ENCODE peak calls at places on chromosomes 11 and 22, in seven cellular contexts. Z is mesenchymal stem cell; I is left cardiac atrium; H is stimulated activated CD4-positive, alpha-beta T cell treated with anti-CD3 and anti-CD28 coated beads, Interleukin-2, amount 100 ng/mL, for 48 hours; C is activated CD4-positive, alpha-beta T cell treated with anti-CD3 and anti-CD28 coated beads, Interleukin-2, amount 50 U/mL, for 1 hour; L is effector CD8-positive, alpha-beta T cell; M is T follicular helper cell. G is an unnamed sample.

GRCh38 chr22:43433451-43433850 is 21.6 kb downstream of the MPPED1 start:
- DNase-seq in Z (no peak), I (no peak), H (no peak), C (no peak), L (no peak), M (no peak), G (no peak)

GRCh38 chr22:21726650-21727049 is 8.9 kb downstream of the YPEL1 start:
- DNase-seq in Z (peak; percentile 30), I (no peak), H (no peak), C (no peak), L (no peak), M (no peak), G (no peak)

GRCh38 chr11:77207019-77207485 is 79.0 kb downstream of the MYO7A start:
- DNase-seq in Z (no peak), I (no peak), H (no peak), C (no peak), L (no peak), M (no peak), G (no peak)

GRCh38 chr22:39360674-39361413 is 11.1 kb downstream of the SYNGR1 start:
- DNase-seq in Z (no peak), I (no peak), H (no peak), C (no peak), L (no peak), M (no peak), G (peak; percentile 51)

GRCh38 chr11:4606231-4607015 is 1.6 kb downstream of the TRIM68 start:
- DNase-seq in Z (peak; percentile 1), I (no peak), H (no peak), C (no peak), L (no peak), M (no peak), G (peak; percentile 44)

GRCh38 chr11:100625041-100625440 is 62.0 kb upstream of the ARHGAP42 start:
- DNase-seq in Z (no peak), I (no peak), H (no peak), C (no peak), L (no peak), M (no peak), G (peak; percentile 52)

GRCh38 chr11:13357232-13357631 is 79.6 kb downstream of the BMAL1 start:
- DNase-seq in Z (no peak), I (no peak), H (no peak), C (no peak), L (no peak), M (no peak), G (no peak)

GRCh38 chr11:61954106-61955030 is 4.2 kb downstream of the BEST1 start:
- DNase-seq in Z (no peak), I (no peak), H (no peak), C (no peak), L (no peak), M (no peak), G (peak; percentile 52)

GRCh38 chr22:21991309-21991596 is 8.7 kb upstream of the TOP3B start:
- DNase-seq in Z (no peak), I (no peak), H (no peak), C (no peak), L (no peak), M (no peak), G (no peak)

GRCh38 chr11:72741429-72741833 is 10.8 kb downstream of the ARAP1 start:
- DNase-seq in Z (peak; percentile 86), I (peak; percentile 45), H (no peak), C (no peak), L (no peak), M (no peak), G (peak; percentile 83)

GRCh38 chr11:120035756-120036155 is 102.2 kb downstream of the TRIM29 start:
- DNase-seq in Z (no peak), I (no peak), H (no peak), C (no peak), L (no peak), M (no peak), G (no peak)

GRCh38 chr11:34214961-34215805 is 109.8 kb downstream of the NAT10 start:
- DNase-seq in Z (peak; percentile 32), I (no peak), H (peak; percentile 68), C (no peak), L (no peak), M (no peak), G (peak; percentile 85)

GRCh38 chr11:2919837-2920236 is 9.4 kb downstream of the PHLDA2 start:
- DNase-seq in Z (no peak), I (no peak), H (no peak), C (no peak), L (no peak), M (no peak), G (no peak)

GRCh38 chr22:30390974-30391691 is 3.9 kb upstream of the RNF215 start:
- DNase-seq in Z (peak; percentile 65), I (peak; percentile 58), H (peak; percentile 71), C (peak; percentile 80), L (peak; percentile 70), M (peak; percentile 72), G (peak; percentile 74)

GRCh38 chr11:11937433-11937832 is 71.0 kb downstream of the DKK3 start:
- DNase-seq in Z (no peak), I (no peak), H (no peak), C (no peak), L (no peak), M (no peak), G (no peak)

GRCh38 chr11:9731256-9731655 is 67.4 kb downstream of the SWAP70 start:
- DNase-seq in Z (no peak), I (no peak), H (no peak), C (no peak), L (no peak), M (no peak), G (no peak)

GRCh38 chr11:66343176-66343575 is 1.7 kb downstream of the BRMS1 start:
- DNase-seq in Z (no peak), I (no peak), H (no peak), C (no peak), L (no peak), M (no peak), G (no peak)

GRCh38 chr22:30948930-30949342 is 19.6 kb downstream of the MORC2 start:
- DNase-seq in Z (peak; percentile 13), I (no peak), H (no peak), C (no peak), L (no peak), M (no peak), G (no peak)

GRCh38 chr11:20873054-20873453 is 203.7 kb downstream of the NELL1 start:
- DNase-seq in Z (no peak), I (no peak), H (no peak), C (no peak), L (no peak), M (no peak), G (peak; percentile 15)

GRCh38 chr22:42939941-42940653 is 74.9 kb downstream of the PACSIN2 start:
- DNase-seq in Z (peak; percentile 93), I (no peak), H (no peak), C (no peak), L (no peak), M (no peak), G (peak; percentile 92)

GRCh38 chr11:134071306-134071705 is 2.4 kb downstream of the JAM3 start:
- DNase-seq in Z (no peak), I (no peak), H (no peak), C (no peak), L (no peak), M (no peak), G (no peak)

GRCh38 chr22:22125028-22125578 is 119.5 kb upstream of the VPREB1 start:
- DNase-seq in Z (no peak), I (no peak), H (no peak), C (no peak), L (no peak), M (no peak), G (no peak)

GRCh38 chr11:69868003-69868865 is 49.0 kb upstream of the FGF3 start:
- DNase-seq in Z (no peak), I (no peak), H (no peak), C (no peak), L (no peak), M (no peak), G (no peak)

GRCh38 chr11:73463359-73463758 is 87.2 kb downstream of the RELT start:
- DNase-seq in Z (peak; percentile 69), I (no peak), H (no peak), C (no peak), L (no peak), M (no peak), G (no peak)

GRCh38 chr22:42895541-42895981 is 38.5 kb upstream of the ARFGAP3 start:
- DNase-seq in Z (no peak), I (no peak), H (no peak), C (no peak), L (no peak), M (no peak), G (no peak)

GRCh38 chr11:104912102-104912501 is 13.8 kb upstream of the CASP12 start:
- DNase-seq in Z (no peak), I (no peak), H (no peak), C (no peak), L (no peak), M (no peak), G (no peak)

GRCh38 chr11:59025097-59025496 is 61.0 kb upstream of the GLYATL1B start:
- DNase-seq in Z (no peak), I (no peak), H (no peak), C (no peak), L (no peak), M (no peak), G (no peak)

GRCh38 chr22:49788492-49788891 is 39.2 kb downstream of the BRD1 start:
- DNase-seq in Z (peak; percentile 10), I (peak; percentile 82), H (no peak), C (no peak), L (no peak), M (no peak), G (no peak)

GRCh38 chr11:70467196-70468085 is 69.1 kb downstream of the CTTN start:
- DNase-seq in Z (peak; percentile 49), I (peak; percentile 63), H (peak; percentile 57), C (peak; percentile 16), L (no peak), M (no peak), G (peak; percentile 46)

GRCh38 chr11:12686246-12687060 is 12.2 kb downstream of the TEAD1 start:
- DNase-seq in Z (no peak), I (no peak), H (no peak), C (no peak), L (no peak), M (no peak), G (peak; percentile 47)

GRCh38 chr11:119091966-119092879 is 7.5 kb downstream of the HMBS start:
- DNase-seq in Z (no peak), I (no peak), H (no peak), C (no peak), L (no peak), M (no peak), G (peak; percentile 44)

GRCh38 chr22:39278040-39278439 is 33.3 kb upstream of the PDGFB start:
- DNase-seq in Z (peak; percentile 78), I (no peak), H (no peak), C (no peak), L (no peak), M (no peak), G (peak; percentile 74)

GRCh38 chr11:7062534-7062933 is 26.3 kb upstream of the RBMXL2 start:
- DNase-seq in Z (no peak), I (no peak), H (no peak), C (no peak), L (no peak), M (no peak), G (no peak)

GRCh38 chr11:88538088-88538487 is 200.6 kb upstream of the CTSC start:
- DNase-seq in Z (peak; percentile 20), I (no peak), H (no peak), C (no peak), L (no peak), M (no peak), G (no peak)

GRCh38 chr11:47551086-47551485 is 1.8 kb downstream of the CELF1 start:
- DNase-seq in Z (peak; percentile 66), I (no peak), H (no peak), C (no peak), L (no peak), M (no peak), G (peak; percentile 49)

GRCh38 chr11:85672111-85672875 is 7.4 kb upstream of the CREBZF start:
- DNase-seq in Z (no peak), I (no peak), H (no peak), C (no peak), L (no peak), M (no peak), G (peak; percentile 20)